ENCODE peak calls at places on chromosomes 2 and 18, in ten cellular contexts. P is H9, V is IMR-90, O is astrocyte of the cerebellum, Y is BE2C, S is psoas muscle, Q is AG10803, M is astrocyte of the spinal cord, D is omental fat pad, A is WERI-Rb-1. C is an unnamed sample.

GRCh38 chr2:100524331-100524730 is 38.5 kb upstream of the PDCL3 start:
- DNase-seq in O (no peak), S (no peak), Y (no peak), P (no peak), M (no peak), Q (no peak), A (no peak), V (peak), D (no peak), C (no peak)

GRCh38 chr2:43010428-43011141 is 215.8 kb downstream of the ZFP36L2 start:
- DNase-seq in M (peak), Y (no peak), V (peak), S (no peak), P (no peak), O (peak), A (no peak), D (peak), Q (no peak), C (peak)

GRCh38 chr2:110157153-110157793 is 41.7 kb upstream of the MALL start:
- DNase-seq in P (no peak), Y (no peak), Q (peak), A (no peak), D (no peak), S (no peak), V (peak), O (peak), M (peak), C (peak)

GRCh38 chr18:56568986-56569385 is 69.4 kb downstream of the TXNL1 start:
- DNase-seq in D (no peak), M (no peak), O (no peak), Y (no peak), A (no peak), Q (peak), V (no peak), S (no peak), P (no peak), C (no peak)

GRCh38 chr2:112831380-112831930 is 5.1 kb downstream of the IL1B start:
- DNase-seq in V (no peak), Q (no peak), M (no peak), Y (no peak), A (no peak), D (no peak), O (no peak), S (no peak), P (no peak), C (no peak)

GRCh38 chr2:178266445-178266844 is 72.1 kb downstream of the OSBPL6 start:
- DNase-seq in D (no peak), M (no peak), P (no peak), S (no peak), V (no peak), O (no peak), Y (no peak), Q (no peak), A (peak), C (no peak)

GRCh38 chr18:79693561-79694205 is 14.1 kb downstream of the CTDP1 start:
- DNase-seq in V (no peak), O (no peak), S (no peak), D (no peak), A (no peak), M (no peak), P (peak), Y (no peak), Q (no peak), C (no peak)

GRCh38 chr2:33704352-33704751 is 105.3 kb upstream of the FAM98A start:
- DNase-seq in S (no peak), V (no peak), M (no peak), D (no peak), O (no peak), Y (no peak), A (no peak), P (no peak), Q (no peak), C (no peak)

GRCh38 chr2:189658281-189658680 is 3.0 kb upstream of the ASNSD1 start:
- DNase-seq in S (no peak), O (no peak), M (no peak), D (no peak), A (no peak), V (no peak), Q (no peak), P (no peak), Y (no peak), C (no peak)

GRCh38 chr2:233822101-233822771 is 32.1 kb downstream of the HJURP start:
- DNase-seq in Q (no peak), Y (no peak), A (peak), M (no peak), S (no peak), O (no peak), P (no peak), D (no peak), V (no peak), C (no peak)

GRCh38 chr18:33870059-33870458 is 292.0 kb downstream of the ASXL3 start:
- DNase-seq in Q (peak), V (peak), O (peak), S (no peak), Y (no peak), A (no peak), P (no peak), M (peak), D (no peak), C (no peak)

DNA sequence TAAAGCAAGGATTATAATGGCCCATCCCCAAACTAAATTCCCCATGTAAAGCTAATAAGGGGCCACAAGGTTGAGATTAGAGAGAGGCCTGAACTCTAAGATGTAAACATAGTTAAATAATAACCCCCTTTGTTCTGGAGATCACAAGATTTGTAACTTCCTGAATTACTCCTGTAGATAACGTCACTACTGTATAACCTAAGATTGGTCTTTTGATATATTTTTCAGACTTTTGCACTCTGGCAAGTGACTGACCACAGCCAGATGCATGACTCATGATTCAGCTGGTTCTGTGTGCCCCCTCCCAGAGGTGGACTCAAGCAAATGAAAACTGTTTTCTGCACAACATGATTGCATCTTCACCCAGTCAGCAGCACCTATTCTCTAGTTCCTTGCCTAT is 686.0 kb upstream of the DDX18 start:
- DNase-seq in O (no peak), D (no peak), M (peak), S (no peak), V (no peak), A (no peak), Y (no peak), Q (no peak), P (no peak), C (no peak)
- TF ChIP-seq CTCF in O (no peak), D (no peak), M (no peak), S (no peak), V (no peak), A (no peak), Y (no peak), Q (no peak), P (no peak), C (no peak)

GRCh38 chr2:174522553-174522952 is 35.7 kb upstream of the GPR155 start:
- DNase-seq in A (no peak), Y (no peak), O (no peak), V (peak), Q (peak), S (no peak), M (no peak), P (no peak), D (no peak), C (no peak)
- TF ChIP-seq CTCF in A (no peak), Y (peak), O (no peak), V (peak), Q (peak), S (peak), M (peak), P (peak), D (no peak), C (peak)

GRCh38 chr18:44824884-44825283 is 144.2 kb downstream of the SETBP1 start:
- DNase-seq in D (no peak), M (no peak), Q (no peak), P (no peak), S (no peak), V (no peak), Y (no peak), A (no peak), O (no peak), C (no peak)
- TF ChIP-seq CTCF in D (no peak), M (no peak), Q (no peak), P (no peak), S (no peak), V (no peak), Y (no peak), A (no peak), O (no peak), C (no peak)

GRCh38 chr2:194867328-194867727 is 789.7 kb upstream of the SLC39A10 start:
- DNase-seq in M (peak), V (no peak), A (no peak), S (no peak), P (no peak), Y (no peak), Q (no peak), O (no peak), D (no peak), C (peak)
- TF ChIP-seq CTCF in M (peak), V (peak), A (peak), S (no peak), P (peak), Y (peak), Q (peak), O (peak), D (no peak), C (peak)

DNA sequence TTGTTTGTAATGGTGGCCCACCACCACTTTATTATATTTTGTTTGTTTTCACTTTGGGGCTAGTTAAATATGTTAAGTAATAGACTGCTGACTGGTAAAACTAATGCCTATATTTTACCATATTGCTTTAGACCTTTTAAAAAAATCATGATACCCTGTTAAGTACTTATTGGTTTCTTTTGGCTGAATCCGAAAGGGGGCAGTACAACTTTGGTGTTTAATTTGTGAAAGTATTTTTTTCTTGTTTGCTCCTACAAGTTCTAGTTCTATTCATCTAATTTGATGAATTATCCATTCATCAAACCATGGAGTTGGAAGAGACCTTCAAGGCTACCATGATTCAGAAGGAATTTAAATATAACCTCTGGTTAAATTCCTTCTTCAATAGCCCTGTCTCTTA is 147.0 kb downstream of the MBD5 start:
- DNase-seq in D (no peak), P (no peak), V (no peak), S (no peak), Q (no peak), M (no peak), O (no peak), Y (no peak), A (no peak), C (no peak)
- TF ChIP-seq CTCF in D (no peak), P (peak), V (no peak), S (no peak), Q (no peak), M (no peak), O (no peak), Y (no peak), A (no peak), C (no peak)